ENCODE peak calls at places on chromosomes 7 and 10, in ten cellular contexts. J is stimulated activated CD8-positive, alpha-beta memory T cell treated with anti-CD3 and anti-CD28 coated beads, Interleukin-12 subunit alpha, Interleukin-12 subunit beta, amount 100 ng/mL, for 4 hours; Y is iris pigment epithelial cell; C is A172; E is NCI-H460; D is CD8-positive, alpha-beta memory T cell; G is renal cortical epithelial cell; B is GM12891; L is islet precursor cell; M is HFFc6. N is an unnamed sample.

GRCh38 chr7:128844777-128845311 is 14.6 kb downstream of the FLNC start:
- DNase-seq in B (no peak), E (no peak), D (no peak), Y (no peak), M (no peak), G (no peak), J (no peak), L (no peak), C (no peak), N (peak)

GRCh38 chr7:116981887-116982430 is 28.7 kb downstream of the ST7 start:
- DNase-seq in Y (no peak), B (no peak), C (no peak), J (no peak), D (no peak), M (no peak), L (no peak), E (no peak), G (no peak), N (no peak)

GRCh38 chr10:133309111-133309719 is 501 bp downstream of the ZNF511 start:
- DNase-seq in E (peak), Y (peak), B (peak), M (peak), D (peak), G (peak), L (peak), C (peak), J (peak), N (peak)

GRCh38 chr7:123070702-123071286 is 75.3 kb upstream of the TAS2R16 start:
- DNase-seq in G (no peak), D (no peak), J (no peak), Y (peak), B (no peak), M (no peak), E (peak), L (no peak), C (peak), N (no peak)

GRCh38 chr10:8416755-8417154 is 362.3 kb downstream of the GATA3 start:
- DNase-seq in D (peak), L (peak), M (no peak), Y (no peak), E (no peak), G (no peak), J (peak), C (no peak), B (no peak), N (no peak)

GRCh38 chr10:5775705-5776104 is 37.5 kb downstream of the GDI2 start:
- DNase-seq in G (no peak), D (peak), M (no peak), J (peak), L (no peak), C (no peak), B (peak), Y (no peak), E (no peak), N (no peak)

GRCh38 chr10:104638861-104639594 is 2.1 kb upstream of the SORCS3 start:
- DNase-seq in M (no peak), E (peak), Y (no peak), J (no peak), C (no peak), B (no peak), G (no peak), L (peak), D (no peak), N (no peak)

GRCh38 chr10:3872700-3873099 is 87.7 kb upstream of the KLF6 start:
- DNase-seq in L (no peak), G (no peak), Y (no peak), D (no peak), B (no peak), E (no peak), M (no peak), C (no peak), J (no peak), N (no peak)

GRCh38 chr10:108899686-108900085 is 1023.6 kb downstream of the XPNPEP1 start:
- DNase-seq in C (no peak), E (no peak), Y (no peak), G (no peak), J (no peak), D (no peak), M (no peak), B (no peak), L (no peak), N (no peak)

GRCh38 chr7:44287488-44288380 is 37.7 kb downstream of the CAMK2B start:
- DNase-seq in C (no peak), L (peak), J (no peak), B (no peak), D (peak), Y (no peak), M (no peak), E (no peak), G (no peak), N (peak)

GRCh38 chr7:11317766-11318165 is 344.1 kb downstream of the PHF14 start:
- DNase-seq in D (no peak), E (no peak), C (no peak), L (no peak), B (no peak), Y (no peak), G (no peak), M (no peak), J (no peak), N (no peak)

GRCh38 chr10:1213707-1214675 is 157.8 kb downstream of the WDR37 start:
- DNase-seq in M (no peak), E (no peak), L (peak), D (no peak), C (no peak), J (no peak), Y (no peak), G (no peak), B (no peak), N (no peak)

GRCh38 chr10:20391629-20392028 is 505.5 kb downstream of the NEBL start:
- DNase-seq in M (no peak), E (no peak), J (no peak), Y (no peak), L (no peak), B (no peak), G (no peak), C (no peak), D (no peak), N (no peak)

GRCh38 chr7:143305423-143306070 is 10.4 kb upstream of the CLCN1 start:
- DNase-seq in E (peak), M (no peak), J (peak), Y (peak), G (no peak), D (peak), C (peak), L (peak), B (no peak), N (peak)

GRCh38 chr10:101262147-101262546 is 32.9 kb upstream of the LBX1 start:
- DNase-seq in B (no peak), G (no peak), D (no peak), L (no peak), C (no peak), M (no peak), E (no peak), Y (no peak), J (no peak), N (no peak)

GRCh38 chr7:101933028-101933427 is 115.6 kb downstream of the CUX1 start:
- DNase-seq in E (no peak), D (no peak), Y (no peak), G (no peak), L (no peak), C (no peak), J (no peak), M (no peak), B (no peak), N (no peak)

GRCh38 chr7:30171753-30172447 is 37.1 kb downstream of the MTURN start:
- DNase-seq in E (peak), D (no peak), C (peak), M (peak), G (peak), B (no peak), Y (peak), J (no peak), L (no peak), N (no peak)

GRCh38 chr7:16399265-16399801 is 22.0 kb downstream of the CRPPA start:
- DNase-seq in D (peak), M (no peak), E (no peak), J (no peak), G (no peak), Y (no peak), L (no peak), C (no peak), B (no peak), N (no peak)

GRCh38 chr10:5524721-5525531 is at the start of gene CALML3:
- DNase-seq in D (no peak), G (no peak), Y (no peak), E (no peak), B (no peak), C (no peak), L (peak), J (no peak), M (no peak), N (peak)

GRCh38 chr7:139455789-139456188 is 27.7 kb downstream of the KLRG2 start:
- DNase-seq in D (no peak), B (no peak), C (no peak), L (no peak), E (no peak), M (no peak), J (no peak), G (no peak), Y (no peak), N (no peak)

GRCh38 chr7:103714377-103714927 is 268.4 kb upstream of the SLC26A5 start:
- DNase-seq in C (no peak), J (no peak), L (peak), M (no peak), E (no peak), Y (no peak), D (no peak), G (no peak), B (no peak), N (no peak)

GRCh38 chr7:2237109-2237602 is 4.4 kb upstream of the MAD1L1 start:
- DNase-seq in C (no peak), M (no peak), B (peak), L (no peak), G (no peak), D (no peak), E (no peak), J (no peak), Y (no peak), N (no peak)

GRCh38 chr10:47288236-47288635 is 11.8 kb upstream of the GDF10 start:
- DNase-seq in L (peak), G (no peak), M (no peak), E (no peak), D (no peak), B (no peak), Y (no peak), C (no peak), J (no peak), N (no peak)

GRCh38 chr7:93715234-93715633 is 140.7 kb upstream of the CALCR start:
- DNase-seq in Y (peak), M (peak), D (no peak), J (no peak), C (peak), G (peak), E (peak), B (no peak), L (peak), N (no peak)

N was measured in osteoblast.